ENCODE peak calls at places on chromosomes 3 and 15, in four cellular contexts. X, A, L and Z are unnamed samples.
A peak's percentile ranks its signal among the peaks of the same experiment; 100 is the strongest.

GRCh38 chr3:152298393-152299242 is 29.9 kb downstream of the MBNL1 start:
- DNase-seq in A (no peak), X (no peak), L (peak; percentile 92), Z (peak; percentile 97)

GRCh38 chr3:123706871-123707270 is 122.0 kb upstream of the HACD2 start:
- DNase-seq in A (no peak), L (no peak), X (no peak), Z (no peak)

GRCh38 chr15:77024273-77025065 is 29.5 kb downstream of the PSTPIP1 start:
- DNase-seq in L (peak; percentile 63), A (no peak), X (peak; percentile 81), Z (peak; percentile 21)

GRCh38 chr15:49135342-49135857 is 20.0 kb downstream of the COPS2 start:
- DNase-seq in A (no peak), X (no peak), L (peak; percentile 34), Z (no peak)

GRCh38 chr3:134552776-134553175 is 66.9 kb downstream of the CEP63 start:
- DNase-seq in A (no peak), L (peak; percentile 24), X (no peak), Z (no peak)

GRCh38 chr3:79490165-79491028 is 277.4 kb downstream of the ROBO1 start:
- DNase-seq in X (no peak), L (peak; percentile 76), A (no peak), Z (no peak)

GRCh38 chr15:58249646-58250312 is 111.6 kb downstream of the AQP9 start:
- DNase-seq in A (no peak), X (no peak), L (no peak), Z (no peak)

GRCh38 chr3:15345608-15346137 is 13.3 kb upstream of the SH3BP5 start:
- DNase-seq in X (no peak), A (no peak), L (peak; percentile 46), Z (no peak)

GRCh38 chr3:147409143-147410121 is at the start of gene ZIC1:
- DNase-seq in X (no peak), L (peak; percentile 96), A (no peak), Z (no peak)

GRCh38 chr3:36796896-36797295 is 32.5 kb upstream of the DCLK3 start:
- DNase-seq in X (no peak), A (no peak), L (peak; percentile 71), Z (no peak)

GRCh38 chr15:25715536-25716413 is 147.4 kb downstream of the ATP10A start:
- DNase-seq in L (no peak), A (no peak), X (no peak), Z (no peak)

GRCh38 chr3:187210555-187211327 is 13.5 kb downstream of the RTP1 start:
- DNase-seq in L (peak; percentile 91), A (no peak), X (no peak), Z (no peak)

GRCh38 chr3:14224895-14225294 is 46.3 kb downstream of the LSM3 start:
- DNase-seq in L (peak; percentile 42), A (no peak), X (no peak), Z (no peak)

GRCh38 chr3:98701276-98701675 is 61.9 kb upstream of the ST3GAL6 start:
- DNase-seq in A (no peak), X (no peak), L (no peak), Z (no peak)

GRCh38 chr3:186042521-186043202 is 66.2 kb downstream of the ETV5 start:
- DNase-seq in L (no peak), X (no peak), A (no peak), Z (no peak)

GRCh38 chr3:51024765-51025681 is 350.3 kb downstream of the DOCK3 start:
- DNase-seq in A (peak; percentile 49), L (no peak), X (peak; percentile 67), Z (no peak)

GRCh38 chr3:81859524-81859923 is 98.1 kb upstream of the GBE1 start:
- DNase-seq in L (no peak), A (no peak), X (no peak), Z (no peak)

GRCh38 chr3:179791793-179792192 is 139.0 kb downstream of the USP13 start:
- DNase-seq in A (no peak), L (no peak), X (no peak), Z (no peak)

GRCh38 chr3:45782381-45782780 is 14.0 kb downstream of the SLC6A20 start:
- DNase-seq in X (no peak), L (no peak), A (no peak), Z (no peak)

GRCh38 chr15:32682569-32682968 is 35.2 kb upstream of the GREM1 start:
- DNase-seq in X (no peak), L (peak; percentile 97), A (no peak), Z (no peak)

GRCh38 chr15:97456541-97456940 is 504.0 kb upstream of the ARRDC4 start:
- DNase-seq in X (no peak), A (no peak), L (no peak), Z (no peak)

GRCh38 chr3:140004271-140004670 is 69.3 kb downstream of the CLSTN2 start:
- DNase-seq in A (no peak), L (no peak), X (no peak), Z (no peak)

GRCh38 chr3:192408007-192408655 is 319.2 kb downstream of the FGF12 start:
- DNase-seq in L (peak; percentile 8), A (no peak), X (no peak), Z (no peak)

GRCh38 chr15:76991048-76991447 is 3.9 kb upstream of the PSTPIP1 start:
- DNase-seq in L (no peak), A (no peak), X (no peak), Z (no peak)

GRCh38 chr3:107689355-107689754 is 166.6 kb downstream of the BBX start:
- DNase-seq in L (no peak), A (no peak), X (no peak), Z (peak; percentile 73)

GRCh38 chr3:188202358-188203138 is 48.6 kb downstream of the LPP start:
- DNase-seq in L (no peak), X (peak; percentile 19), A (no peak), Z (peak; percentile 16)

GRCh38 chr3:136711277-136711676 is 40.9 kb downstream of the STAG1 start:
- DNase-seq in L (no peak), A (no peak), X (no peak), Z (no peak)

GRCh38 chr3:196995646-196996355 is 27.2 kb upstream of the PIGZ start:
- DNase-seq in L (peak; percentile 8), A (no peak), X (no peak), Z (no peak)

GRCh38 chr15:40157748-40158447 is 3.0 kb upstream of the BUB1B start:
- DNase-seq in A (no peak), X (no peak), L (no peak), Z (no peak)

GRCh38 chr3:175193815-175194518 is 334.8 kb downstream of the NAALADL2 start:
- DNase-seq in L (peak; percentile 78), X (no peak), A (no peak), Z (no peak)

GRCh38 chr3:197428117-197428761 is 127.5 kb downstream of the BDH1 start:
- DNase-seq in A (peak; percentile 4), X (peak; percentile 73), L (peak; percentile 76), Z (peak; percentile 28)

GRCh38 chr3:188812198-188812597 is 359.6 kb upstream of the TPRG1 start:
- DNase-seq in A (no peak), L (no peak), X (no peak), Z (no peak)

GRCh38 chr3:67018105-67018788 is 20.1 kb downstream of the KBTBD8 start:
- DNase-seq in L (no peak), A (no peak), X (no peak), Z (no peak)

GRCh38 chr15:58200739-58201138 is 62.6 kb downstream of the AQP9 start:
- DNase-seq in X (no peak), L (no peak), A (no peak), Z (no peak)

GRCh38 chr3:177237206-177237605 is 39.9 kb upstream of the TBL1XR1 start:
- DNase-seq in L (peak; percentile 7), A (no peak), X (no peak), Z (no peak)

GRCh38 chr15:47439146-47439869 is 278.0 kb upstream of the SEMA6D start:
- DNase-seq in X (no peak), L (peak; percentile 2), A (no peak), Z (no peak)

GRCh38 chr3:74850381-74850780 is 235.9 kb upstream of the CNTN3 start:
- DNase-seq in X (no peak), A (no peak), L (no peak), Z (no peak)

GRCh38 chr3:62818347-62818746 is 56.9 kb downstream of the CADPS start:
- DNase-seq in A (no peak), X (no peak), L (no peak), Z (no peak)